ENCODE peak calls at places on chromosomes 1 and 21, in four cellular contexts. P is amniotic stem cell; R is Calu3; M is effector memory CD4-positive, alpha-beta T cell. F is an unnamed sample.

GRCh38 chr1:58922302-58923089 is 138.6 kb upstream of the JUN start:
- DNase-seq in P (no peak), R (peak), M (peak), F (no peak)

GRCh38 chr1:2479618-2480017 is 3.5 kb downstream of the PLCH2 start:
- DNase-seq in M (no peak), P (no peak), R (no peak), F (no peak)

GRCh38 chr1:40020447-40021085 is 20.0 kb upstream of the CAP1 start:
- DNase-seq in R (no peak), P (no peak), M (no peak), F (no peak)

GRCh38 chr1:207495816-207496792 is at the start of gene CR1:
- DNase-seq in M (peak), R (peak), P (no peak), F (no peak)

GRCh38 chr1:207672525-207673130 is 27.7 kb downstream of the CR1L start:
- DNase-seq in P (peak), M (no peak), R (peak), F (no peak)

GRCh38 chr1:207659545-207660148 is 14.7 kb downstream of the CR1L start:
- DNase-seq in M (no peak), P (no peak), R (peak), F (no peak)

GRCh38 chr1:171081220-171081993 is 9.3 kb upstream of the FMO3 start:
- DNase-seq in P (peak), R (no peak), M (no peak), F (no peak)

GRCh38 chr21:33668180-33668579 is 25.9 kb downstream of the ITSN1 start:
- DNase-seq in P (no peak), R (no peak), M (no peak), F (no peak)

GRCh38 chr1:200640373-200641174 is 20.0 kb upstream of the KIF14 start:
- DNase-seq in R (no peak), P (no peak), M (no peak), F (no peak)

GRCh38 chr1:53328490-53329182 is 766 bp upstream of the LRP8 start:
- DNase-seq in M (peak), R (no peak), P (no peak), F (no peak)

GRCh38 chr21:32233722-32234301 is 45.0 kb downstream of the MIS18A start:
- DNase-seq in P (no peak), R (no peak), M (no peak), F (no peak)

GRCh38 chr21:32196001-32196400 is 82.8 kb downstream of the MIS18A start:
- DNase-seq in M (no peak), R (no peak), P (no peak), F (no peak)

GRCh38 chr21:31351438-31351837 is 7.4 kb upstream of the TIAM1 start:
- DNase-seq in R (peak), P (no peak), M (no peak), F (no peak)

GRCh38 chr21:16476056-16476850 is 746.5 kb downstream of the USP25 start:
- DNase-seq in P (no peak), R (no peak), M (no peak), F (no peak)

GRCh38 chr1:44780583-44781121 is 5.3 kb downstream of the RPS8 start:
- DNase-seq in M (no peak), R (no peak), P (no peak), F (no peak)

GRCh38 chr21:15004721-15005370 is 60.0 kb downstream of the NRIP1 start:
- DNase-seq in M (no peak), P (no peak), R (no peak), F (no peak)

GRCh38 chr1:10788592-10789006 is 7.8 kb downstream of the CASZ1 start:
- DNase-seq in P (no peak), M (no peak), R (peak), F (no peak)

GRCh38 chr1:212450331-212450881 is 17.7 kb downstream of the NENF start:
- DNase-seq in P (no peak), R (no peak), M (no peak), F (no peak)

GRCh38 chr1:11704226-11704619 is 12.7 kb downstream of the DRAXIN start:
- DNase-seq in R (no peak), P (no peak), M (no peak), F (no peak)